ENCODE peak calls at places on chromosomes 5 and 9, in seven cellular contexts. A, N, U, F, C, R and Y are unnamed samples.

GRCh38 chr9:133970581-133970900 is 21.6 kb downstream of the VAV2 start:
- DNase-seq in C (no peak), A (no peak), F (no peak), N (no peak), R (no peak), U (no peak), Y (no peak)

GRCh38 chr5:89769975-89770374 is 639.6 kb downstream of the CETN3 start:
- DNase-seq in F (no peak), C (no peak), N (peak), A (no peak), U (no peak), R (no peak), Y (peak)

GRCh38 chr9:16150938-16151650 is 598.3 kb downstream of the CCDC171 start:
- DNase-seq in F (no peak), U (no peak), R (no peak), C (no peak), A (no peak), N (no peak), Y (no peak)

GRCh38 chr5:56155085-56155484 is 78.0 kb downstream of the ANKRD55 start:
- DNase-seq in N (no peak), R (peak), U (no peak), C (no peak), A (no peak), F (no peak), Y (no peak)

GRCh38 chr9:2336055-2336454 is 285.5 kb upstream of the VLDLR start:
- DNase-seq in F (no peak), A (no peak), R (no peak), U (no peak), C (no peak), N (peak), Y (no peak)

GRCh38 chr9:113317777-113318176 is 14.6 kb upstream of the RNF183 start:
- DNase-seq in N (peak), R (no peak), C (no peak), A (no peak), F (no peak), U (no peak), Y (no peak)

GRCh38 chr9:129285382-129285781 is 107.3 kb upstream of the IER5L start:
- DNase-seq in C (peak), N (no peak), F (no peak), U (no peak), R (no peak), A (no peak), Y (no peak)

GRCh38 chr5:38468978-38469706 is 87.3 kb downstream of the LIFR start:
- DNase-seq in R (no peak), A (no peak), C (no peak), N (no peak), F (no peak), U (no peak), Y (no peak)

GRCh38 chr5:154421868-154422267 is 23.9 kb upstream of the SAP30L start:
- DNase-seq in U (no peak), R (no peak), N (peak), C (no peak), A (peak), F (no peak), Y (no peak)

GRCh38 chr5:21031001-21031400 is 1043.0 kb upstream of the CDH18 start:
- DNase-seq in N (no peak), U (no peak), C (no peak), A (no peak), F (no peak), R (no peak), Y (no peak)